ENCODE peak calls at places on chromosomes 16 and 17, in four cellular contexts. G is OCI-M1; K is activated T-helper 1 cell treated with Interleukin-2 at 50 U/mL for 16 hours; F is CD4-positive, alpha-beta memory T cell. J is an unnamed sample.

GRCh38 chr16:23207485-23207884 is 24.9 kb downstream of the SCNN1G start:
- DNase-seq in K (no peak), F (no peak), G (no peak), J (no peak)

GRCh38 chr16:88295526-88296436 is 87.0 kb upstream of the ZNF469 start:
- DNase-seq in F (no peak), G (no peak), K (no peak), J (no peak)

GRCh38 chr17:18877104-18877503 is 19.2 kb downstream of the PRPSAP2 start:
- DNase-seq in F (no peak), G (no peak), K (no peak), J (peak)

GRCh38 chr17:31696184-31696602 is 162.9 kb downstream of the COPRS start:
- DNase-seq in G (no peak), F (no peak), K (no peak), J (no peak)

GRCh38 chr16:24766057-24766456 is 36.6 kb downstream of the TNRC6A start:
- DNase-seq in F (no peak), K (no peak), G (no peak), J (no peak)

GRCh38 chr16:48350716-48351115 is 34.5 kb downstream of the SIAH1 start:
- DNase-seq in K (no peak), G (no peak), F (no peak), J (no peak)

GRCh38 chr17:60135951-60136666 is 13.7 kb upstream of the CA4 start:
- DNase-seq in G (no peak), F (no peak), K (no peak), J (no peak)

GRCh38 chr17:75601057-75601987 is 13.7 kb downstream of the MYO15B start:
- DNase-seq in K (peak), G (peak), F (peak), J (peak)

GRCh38 chr16:4378202-4378666 is 6.6 kb downstream of the VASN start:
- DNase-seq in F (no peak), G (no peak), K (no peak), J (no peak)

GRCh38 chr17:63419949-63420867 is 25.9 kb downstream of the CYB561 start:
- DNase-seq in K (no peak), G (peak), F (peak), J (no peak)

GRCh38 chr16:46746821-46747776 is 1.0 kb downstream of the MYLK3 start:
- DNase-seq in G (no peak), F (no peak), K (no peak), J (no peak)

GRCh38 chr16:67283826-67284555 is 4.7 kb downstream of the PLEKHG4 start:
- DNase-seq in G (no peak), F (no peak), K (no peak), J (no peak)

GRCh38 chr16:2019500-2019899 is at the start of gene NPW:
- DNase-seq in G (no peak), F (no peak), K (no peak), J (no peak)

GRCh38 chr16:27476240-27476639 is 73.5 kb downstream of the GTF3C1 start:
- DNase-seq in F (no peak), G (no peak), K (no peak), J (no peak)

GRCh38 chr17:81039096-81039495 is 4.1 kb downstream of the BAIAP2 start:
- DNase-seq in F (no peak), G (no peak), K (no peak), J (no peak)

GRCh38 chr16:10754941-10755340 is 11.3 kb downstream of the NUBP1 start:
- DNase-seq in F (no peak), K (no peak), G (no peak), J (peak)

GRCh38 chr17:20314834-20315233 is 152.5 kb downstream of the LGALS9B start:
- DNase-seq in F (no peak), G (no peak), K (no peak), J (no peak)

GRCh38 chr17:44655983-44656700 is at the start of gene MEIOC:
- DNase-seq in G (no peak), K (no peak), F (no peak), J (peak)

GRCh38 chr17:69900829-69901228 is 174.2 kb upstream of the KCNJ16 start:
- DNase-seq in F (no peak), K (no peak), G (no peak), J (no peak)

GRCh38 chr16:85602831-85603755 is 10.0 kb upstream of the GSE1 start:
- DNase-seq in F (no peak), G (no peak), K (no peak), J (no peak)

GRCh38 chr16:50468749-50469078 is 79.5 kb upstream of the NKD1 start:
- DNase-seq in G (no peak), F (no peak), K (no peak), J (no peak)

GRCh38 chr17:17751489-17751995 is 70.3 kb downstream of the RAI1 start:
- DNase-seq in F (no peak), G (no peak), K (peak), J (no peak)

GRCh38 chr16:68235882-68236803 is at the start of gene ESRP2:
- DNase-seq in G (no peak), K (peak), F (peak), J (peak)

GRCh38 chr17:72677714-72678390 is 414.6 kb downstream of the SLC39A11 start:
- DNase-seq in K (no peak), G (no peak), F (no peak), J (no peak)

GRCh38 chr16:85528528-85529387 is 84.4 kb upstream of the GSE1 start:
- DNase-seq in G (peak), K (no peak), F (no peak), J (no peak)

GRCh38 chr16:9901-10665 is 43.3 kb downstream of the POLR3K start:
- DNase-seq in F (no peak), G (no peak), K (no peak), J (no peak)

GRCh38 chr17:73267648-73268537 is 6.2 kb upstream of the CPSF4L start:
- DNase-seq in G (no peak), K (no peak), F (no peak), J (no peak)

GRCh38 chr16:2500937-2501750 is 12.6 kb upstream of the ATP6V0C start:
- DNase-seq in F (peak), K (peak), G (peak), J (peak)

GRCh38 chr17:6259899-6260298 is 175.0 kb downstream of the AIPL1 start:
- DNase-seq in K (no peak), G (no peak), F (no peak), J (no peak)

GRCh38 chr16:1293921-1294656 is 15.3 kb upstream of the UBE2I start:
- DNase-seq in F (no peak), G (peak), K (no peak), J (no peak)

GRCh38 chr17:289409-289808 is 63.2 kb downstream of the RPH3AL start:
- DNase-seq in F (no peak), K (no peak), G (no peak), J (no peak)